ENCODE peak calls at places on chromosomes 12 and 14, in four cellular contexts. D is GM13977; P is activated CD4-positive, alpha-beta T cell treated with anti-CD3 and anti-CD28 coated beads, Interleukin-2, amount 50 U/mL, for 4 hours; U is Daoy. I is an unnamed sample.

GRCh38 chr12:6390084-6390799 is 6.3 kb downstream of the LTBR start:
- DNase-seq in D (no peak), P (no peak), U (no peak), I (no peak)

GRCh38 chr12:92596388-92596787 is 106.4 kb upstream of the PLEKHG7 start:
- DNase-seq in D (no peak), P (no peak), U (peak), I (no peak)

GRCh38 chr12:57151741-57152407 is 4.5 kb upstream of the LRP1-AS start:
- DNase-seq in D (no peak), P (no peak), U (peak), I (no peak)

GRCh38 chr14:88986146-88986841 is 161.8 kb downstream of the TTC8 start:
- DNase-seq in D (no peak), P (no peak), U (peak), I (no peak)

GRCh38 chr14:35369701-35370191 is 34.8 kb downstream of the NFKBIA start:
- DNase-seq in D (no peak), P (no peak), U (no peak), I (no peak)

GRCh38 chr14:76953196-76953945 is 75.1 kb downstream of the IRF2BPL start:
- DNase-seq in D (peak), P (peak), U (peak), I (no peak)

GRCh38 chr12:3333583-3333982 is 157.4 kb upstream of the PRMT8 start:
- DNase-seq in D (no peak), P (no peak), U (peak), I (no peak)

GRCh38 chr14:46582826-46583225 is 68.8 kb downstream of the RPL10L start:
- DNase-seq in D (no peak), P (no peak), U (no peak), I (no peak)

GRCh38 chr14:40417777-40418401 is 985.7 kb upstream of the FBXO33 start:
- DNase-seq in D (peak), P (no peak), U (peak), I (no peak)

GRCh38 chr12:12719496-12719895 is 2.3 kb downstream of the CDKN1B start:
- DNase-seq in D (peak), P (no peak), U (no peak), I (no peak)

I was measured in caudate nucleus.